ENCODE peak calls at places on chromosome 22, in ten cellular contexts. Y, R, B, V, C, P, Q, E, M and G are unnamed samples.

GRCh38 chr22:23825246-23825905 is 13.4 kb downstream of the DERL3 start:
- DNase-seq in Q (no peak), E (no peak), V (no peak), R (no peak), B (no peak), C (no peak), M (no peak), Y (no peak), P (no peak), G (no peak)

GRCh38 chr22:43811777-43812148 is 342 bp downstream of the EFCAB6 start:
- DNase-seq in B (no peak), Q (no peak), Y (peak), C (peak), E (no peak), V (no peak), R (no peak), P (peak), M (no peak), G (no peak)

GRCh38 chr22:45131749-45132148 is 32.0 kb upstream of the NUP50 start:
- DNase-seq in M (peak), R (peak), E (peak), V (no peak), C (no peak), B (peak), Q (no peak), P (no peak), Y (no peak), G (no peak)

GRCh38 chr22:32858957-32859356 is 57.5 kb downstream of the TIMP3 start:
- DNase-seq in R (no peak), E (no peak), V (no peak), Y (no peak), P (no peak), M (no peak), Q (no peak), B (no peak), C (no peak), G (no peak)

GRCh38 chr22:23531966-23532735 is 47.9 kb downstream of the IGLL1 start:
- DNase-seq in R (peak), B (no peak), E (no peak), Q (no peak), Y (no peak), V (no peak), P (no peak), M (no peak), C (no peak), G (peak)

GRCh38 chr22:35072939-35073338 is 7.0 kb downstream of the ISX start:
- DNase-seq in Y (peak), R (no peak), E (no peak), M (no peak), B (no peak), V (no peak), P (no peak), Q (no peak), C (peak), G (no peak)

GRCh38 chr22:44449683-44450425 is 48.2 kb downstream of the RTL6 start:
- DNase-seq in E (no peak), M (no peak), C (no peak), P (no peak), B (no peak), R (no peak), Y (no peak), Q (no peak), V (no peak), G (no peak)

GRCh38 chr22:24008022-24008283 is 2.7 kb upstream of the GSTT4 start:
- DNase-seq in P (no peak), B (no peak), E (no peak), Q (no peak), C (no peak), R (no peak), M (no peak), Y (no peak), V (no peak), G (peak)

GRCh38 chr22:32281092-32281491 is 25.9 kb upstream of the SLC5A4 start:
- DNase-seq in Y (no peak), V (peak), R (no peak), E (no peak), Q (no peak), B (no peak), C (peak), M (no peak), P (peak), G (no peak)

GRCh38 chr22:45197606-45198462 is 34.1 kb downstream of the NUP50 start:
- DNase-seq in P (no peak), R (no peak), B (no peak), C (no peak), E (no peak), M (no peak), Y (no peak), V (no peak), Q (no peak), G (no peak)

GRCh38 chr22:23826510-23827350 is 12.1 kb downstream of the DERL3 start:
- DNase-seq in Y (no peak), C (no peak), E (peak), Q (no peak), B (no peak), V (no peak), M (no peak), P (peak), R (no peak), G (no peak)

GRCh38 chr22:38655532-38656255 is 498 bp downstream of the FAM227A start:
- DNase-seq in V (no peak), E (no peak), Q (no peak), P (peak), Y (no peak), B (no peak), R (no peak), M (no peak), C (peak), G (no peak)

GRCh38 chr22:21624120-21624879 is 5.5 kb downstream of the YDJC start:
- DNase-seq in R (no peak), Q (no peak), V (no peak), P (no peak), C (peak), B (peak), E (no peak), M (peak), Y (peak), G (no peak)

GRCh38 chr22:26053737-26054316 is 115.4 kb upstream of the SEZ6L start:
- DNase-seq in R (no peak), C (no peak), B (no peak), Y (peak), V (no peak), E (no peak), P (no peak), M (no peak), Q (no peak), G (no peak)

GRCh38 chr22:50315289-50316113 is 8.1 kb upstream of the PLXNB2 start:
- DNase-seq in P (no peak), E (no peak), Y (no peak), Q (no peak), R (no peak), M (no peak), C (no peak), V (no peak), B (no peak), G (peak)

GRCh38 chr22:45341503-45341902 is 31.8 kb downstream of the FAM118A start:
- DNase-seq in V (no peak), B (no peak), E (no peak), P (no peak), Y (no peak), R (no peak), Q (no peak), C (no peak), M (no peak), G (no peak)

GRCh38 chr22:18976197-18976751 is 40.2 kb upstream of the PRODH start:
- DNase-seq in E (no peak), B (no peak), V (no peak), C (no peak), R (no peak), Q (no peak), P (no peak), M (no peak), Y (no peak), G (no peak)

DNA sequence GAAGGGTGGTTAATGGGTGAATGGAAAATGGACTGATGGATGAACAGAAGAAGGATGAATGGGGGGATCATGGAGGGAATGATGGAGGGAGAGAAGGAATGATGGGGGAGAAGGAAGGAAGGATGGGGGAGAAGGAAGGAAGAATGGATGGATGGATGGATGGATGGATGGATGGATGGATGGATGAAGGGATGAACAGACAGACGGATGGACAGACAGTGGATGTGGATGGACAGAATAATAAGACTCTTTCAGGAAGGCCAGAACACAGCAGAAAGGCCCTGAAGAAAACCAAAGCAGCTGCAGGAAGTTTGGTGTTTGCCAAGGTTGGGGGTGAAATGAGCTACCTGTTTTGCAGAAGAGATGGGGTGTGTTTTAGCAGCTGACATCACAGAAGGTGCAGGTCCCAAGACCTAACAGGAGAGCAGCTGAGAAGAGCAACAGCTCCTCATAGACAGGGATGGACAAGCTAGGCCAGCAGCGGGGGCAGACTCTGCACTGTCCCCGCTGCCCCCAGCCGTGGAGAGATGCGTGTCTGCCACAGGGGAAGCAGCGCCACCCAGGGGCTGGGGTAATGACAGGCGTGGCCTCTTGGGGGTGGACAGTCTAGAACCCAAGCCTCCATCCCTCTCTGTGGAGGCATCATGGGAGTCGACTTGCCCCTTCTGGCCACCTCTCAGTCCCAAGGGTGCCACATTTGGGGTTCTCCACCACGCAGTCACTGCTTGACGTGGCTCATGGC is 17.9 kb downstream of the C1QTNF6 start:
- DNase-seq in E (no peak), Q (peak), B (no peak), V (no peak), C (no peak), R (peak), M (no peak), P (no peak), Y (no peak), G (peak)
- H3K27ac ChIP-seq in E (no peak), Q (no peak), B (no peak), V (no peak), C (no peak), R (no peak), M (no peak), P (no peak), Y (no peak), G (no peak)

GRCh38 chr22:46537946-46538815 is 761 bp upstream of the CELSR1 start:
- DNase-seq in V (no peak), Y (peak), C (peak), E (no peak), M (peak), P (peak), B (no peak), R (no peak), Q (no peak), G (peak)
- H3K27ac ChIP-seq in V (peak), Y (no peak), C (no peak), E (no peak), M (no peak), P (no peak), B (no peak), R (no peak), Q (no peak), G (peak)

GRCh38 chr22:27572267-27572666 is 229.3 kb downstream of the MN1 start:
- DNase-seq in B (no peak), Q (no peak), C (no peak), M (no peak), Y (no peak), V (no peak), E (no peak), P (no peak), R (no peak), G (no peak)
- H3K27ac ChIP-seq in B (no peak), Q (no peak), C (no peak), M (no peak), Y (no peak), V (no peak), E (no peak), P (no peak), R (no peak), G (no peak)

DNA sequence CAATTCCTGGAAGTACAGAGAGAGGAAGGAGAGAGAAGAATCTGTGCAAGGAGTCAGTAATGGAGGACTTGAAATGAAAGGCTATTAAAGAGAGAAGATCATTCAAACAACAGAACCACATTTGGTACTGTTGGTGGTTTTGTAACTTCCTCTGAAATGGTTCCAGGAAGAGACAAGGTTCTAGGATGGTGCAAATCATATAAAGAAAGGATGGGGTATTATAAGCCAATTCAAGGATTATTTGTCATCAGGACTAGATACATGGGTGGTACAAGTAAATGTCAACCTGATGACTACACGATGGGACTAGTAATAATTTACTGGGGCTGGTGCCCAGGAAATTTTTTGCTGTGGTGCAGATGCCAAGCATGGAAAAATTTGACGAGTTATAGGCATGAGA is 28.9 kb upstream of the TMA7B start:
- DNase-seq in B (no peak), V (no peak), P (no peak), R (no peak), Q (no peak), Y (no peak), E (no peak), M (no peak), C (no peak), G (no peak)
- H3K27ac ChIP-seq in B (no peak), V (no peak), P (no peak), R (no peak), Q (no peak), Y (no peak), E (no peak), M (no peak), C (no peak), G (no peak)

DNA sequence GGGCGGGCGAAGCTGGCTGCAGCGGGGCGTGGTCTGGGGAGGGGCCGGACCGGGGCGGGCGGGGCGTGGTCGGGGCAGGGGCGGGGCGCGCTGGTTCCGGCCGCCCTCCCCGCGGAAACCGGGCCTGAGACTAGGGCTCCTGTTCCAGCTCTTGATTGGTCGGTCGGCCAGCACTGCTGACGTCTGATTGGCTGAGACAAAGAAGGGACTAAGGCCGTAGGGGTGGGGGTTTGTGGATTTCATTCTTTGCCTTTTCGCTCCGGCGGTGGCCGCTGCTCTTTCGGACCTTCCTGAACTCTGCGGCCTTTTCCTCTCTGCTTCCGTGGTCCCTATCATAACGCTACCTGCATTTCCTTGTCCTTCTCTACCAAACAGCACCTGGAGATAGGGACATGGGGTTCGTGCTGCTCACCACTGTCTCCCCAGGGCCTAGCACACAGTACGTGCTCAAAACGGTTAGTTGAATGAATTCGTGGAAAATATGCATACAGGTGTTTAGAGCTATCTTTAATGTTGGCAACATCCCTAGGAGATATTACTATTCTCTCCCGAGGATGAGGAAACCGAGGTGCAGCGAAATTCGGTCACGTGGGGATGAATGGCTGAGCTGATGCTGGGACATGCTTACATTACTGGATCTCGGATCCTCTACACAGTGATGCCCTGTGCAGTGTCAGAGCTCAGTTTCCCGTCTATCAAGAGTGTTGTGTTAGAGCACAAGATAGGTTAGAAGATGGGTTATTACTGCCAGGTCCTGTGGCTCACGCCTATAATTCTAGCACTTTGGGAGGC is 62.8 kb downstream of the NFAM1 start:
- DNase-seq in Y (peak), R (peak), Q (peak), C (peak), E (peak), P (peak), B (peak), M (peak), V (peak), G (peak)
- H3K27ac ChIP-seq in Y (no peak), R (no peak), Q (no peak), C (no peak), E (no peak), P (no peak), B (peak), M (no peak), V (peak), G (peak)

DNA sequence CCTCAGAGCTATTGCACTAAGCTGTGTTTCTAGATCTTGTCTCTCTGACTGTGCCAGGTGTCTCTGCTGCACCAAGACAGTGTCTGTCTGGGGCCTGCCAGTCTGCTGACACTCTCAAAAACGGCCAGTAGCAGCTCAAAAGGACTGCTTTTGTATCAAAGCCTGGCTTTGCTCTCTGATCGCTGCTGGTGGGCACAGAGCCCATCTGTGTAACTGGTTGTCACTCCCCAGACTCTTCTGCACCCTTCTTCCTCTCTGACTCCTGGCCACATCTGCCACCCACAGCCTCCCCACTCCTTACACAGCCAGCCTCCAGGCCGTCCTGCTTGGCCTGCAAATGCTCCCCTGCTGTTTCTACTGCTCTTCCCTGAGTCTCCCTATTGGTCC is 26.5 kb downstream of the MED15 start:
- DNase-seq in P (no peak), B (no peak), Q (no peak), E (no peak), R (no peak), M (no peak), C (no peak), Y (no peak), V (no peak), G (no peak)
- H3K27ac ChIP-seq in P (peak), B (no peak), Q (no peak), E (no peak), R (peak), M (peak), C (peak), Y (no peak), V (peak), G (no peak)